ENCODE peak calls at places on chromosome 16, in five cellular contexts. One of them, this sample, is unnamed.

GRCh38 chr16:9033125-9033830 is 58.2 kb upstream of the HAPSTR1 start:
- DNase-seq in left lung: no peak
- DNase-seq in right lobe of liver: no peak
- DNase-seq in body of pancreas: peak; percentile 52
- DNase-seq in left ventricle myocardium inferior: no peak
- DNase-seq in this sample: no peak

GRCh38 chr16:74984194-74984669 is 691 bp downstream of the WDR59 start:
- DNase-seq in left lung: no peak
- DNase-seq in right lobe of liver: no peak
- DNase-seq in body of pancreas: peak; percentile 16
- DNase-seq in left ventricle myocardium inferior: no peak
- DNase-seq in this sample: no peak

GRCh38 chr16:67449739-67450138 is 18.8 kb downstream of the HSD11B2 start:
- DNase-seq in left lung: no peak
- DNase-seq in left ventricle myocardium inferior: peak; percentile 62
- DNase-seq in right lobe of liver: peak; percentile 82
- DNase-seq in body of pancreas: no peak
- DNase-seq in this sample: peak; percentile 50

GRCh38 chr16:35314298-35314697 is 1854.9 kb downstream of the TP53TG3F start:
- DNase-seq in left ventricle myocardium inferior: no peak
- DNase-seq in body of pancreas: no peak
- DNase-seq in left lung: no peak
- DNase-seq in right lobe of liver: no peak
- DNase-seq in this sample: no peak

GRCh38 chr16:30183236-30183960 is at the start of gene CORO1A:
- DNase-seq in right lobe of liver: peak; percentile 89
- DNase-seq in left ventricle myocardium inferior: peak; percentile 86
- DNase-seq in left lung: peak; percentile 99
- DNase-seq in body of pancreas: peak; percentile 77
- DNase-seq in this sample: peak; percentile 72

GRCh38 chr16:50603206-50604064 is 55.2 kb downstream of the NKD1 start:
- DNase-seq in left lung: no peak
- DNase-seq in right lobe of liver: no peak
- DNase-seq in left ventricle myocardium inferior: no peak
- DNase-seq in body of pancreas: no peak
- DNase-seq in this sample: no peak

GRCh38 chr16:68992521-68992920 is 112.9 kb upstream of the HAS3 start:
- DNase-seq in right lobe of liver: no peak
- DNase-seq in left lung: no peak
- DNase-seq in left ventricle myocardium inferior: no peak
- DNase-seq in body of pancreas: no peak
- DNase-seq in this sample: no peak

GRCh38 chr16:81000873-81001272 is 5.8 kb downstream of the CMC2 start:
- DNase-seq in right lobe of liver: no peak
- DNase-seq in left lung: no peak
- DNase-seq in body of pancreas: no peak
- DNase-seq in left ventricle myocardium inferior: no peak
- DNase-seq in this sample: no peak

GRCh38 chr16:31498493-31498892 is 9.7 kb downstream of the RUSF1 start:
- DNase-seq in body of pancreas: no peak
- DNase-seq in left ventricle myocardium inferior: no peak
- DNase-seq in right lobe of liver: no peak
- DNase-seq in left lung: no peak
- DNase-seq in this sample: no peak

GRCh38 chr16:83470406-83470805 is 337.4 kb upstream of the HSBP1 start:
- DNase-seq in left lung: no peak
- DNase-seq in body of pancreas: no peak
- DNase-seq in right lobe of liver: no peak
- DNase-seq in left ventricle myocardium inferior: no peak
- DNase-seq in this sample: no peak

GRCh38 chr16:30786936-30787612 is at the start of gene ZNF629:
- DNase-seq in left ventricle myocardium inferior: peak; percentile 73
- DNase-seq in body of pancreas: peak; percentile 76
- DNase-seq in right lobe of liver: peak; percentile 54
- DNase-seq in left lung: no peak
- DNase-seq in this sample: no peak

GRCh38 chr16:1184156-1184868 is 31.4 kb downstream of the CACNA1H start:
- DNase-seq in right lobe of liver: no peak
- DNase-seq in body of pancreas: no peak
- DNase-seq in left lung: no peak
- DNase-seq in left ventricle myocardium inferior: no peak
- DNase-seq in this sample: no peak

GRCh38 chr16:1422076-1422475 is 1.5 kb upstream of the UQCC4 start:
- DNase-seq in left lung: no peak
- DNase-seq in right lobe of liver: no peak
- DNase-seq in body of pancreas: no peak
- DNase-seq in left ventricle myocardium inferior: no peak
- DNase-seq in this sample: no peak

GRCh38 chr16:50244140-50244503 is 22.2 kb upstream of the ADCY7 start:
- DNase-seq in left ventricle myocardium inferior: no peak
- DNase-seq in right lobe of liver: no peak
- DNase-seq in body of pancreas: no peak
- DNase-seq in left lung: no peak
- DNase-seq in this sample: no peak

GRCh38 chr16:46972971-46973456 is 460 bp downstream of the DNAJA2 start:
- DNase-seq in body of pancreas: peak; percentile 44
- DNase-seq in right lobe of liver: peak; percentile 43
- DNase-seq in left ventricle myocardium inferior: peak; percentile 28
- DNase-seq in left lung: peak; percentile 89
- DNase-seq in this sample: no peak

GRCh38 chr16:57042157-57043111 is 49.9 kb upstream of the CPNE2 start:
- DNase-seq in right lobe of liver: no peak
- DNase-seq in left lung: no peak
- DNase-seq in body of pancreas: no peak
- DNase-seq in left ventricle myocardium inferior: no peak
- DNase-seq in this sample: no peak

GRCh38 chr16:57276596-57276995 is 7.9 kb downstream of the PLLP start:
- DNase-seq in left lung: no peak
- DNase-seq in left ventricle myocardium inferior: no peak
- DNase-seq in body of pancreas: no peak
- DNase-seq in right lobe of liver: no peak
- DNase-seq in this sample: no peak

GRCh38 chr16:53848277-53848942 is 144.5 kb downstream of the FTO start:
- DNase-seq in body of pancreas: no peak
- DNase-seq in left ventricle myocardium inferior: no peak
- DNase-seq in left lung: no peak
- DNase-seq in right lobe of liver: no peak
- DNase-seq in this sample: no peak

GRCh38 chr16:69328854-69329316 is 1.5 kb downstream of the PDF start:
- DNase-seq in right lobe of liver: no peak
- DNase-seq in left lung: no peak
- DNase-seq in body of pancreas: no peak
- DNase-seq in left ventricle myocardium inferior: no peak
- DNase-seq in this sample: no peak

GRCh38 chr16:69520800-69521602 is 44.8 kb upstream of the NFAT5 start:
- DNase-seq in body of pancreas: no peak
- DNase-seq in right lobe of liver: no peak
- DNase-seq in left lung: no peak
- DNase-seq in left ventricle myocardium inferior: no peak
- DNase-seq in this sample: no peak

GRCh38 chr16:57681950-57682728 is 12.5 kb upstream of the DRC7 start:
- DNase-seq in right lobe of liver: no peak
- DNase-seq in left ventricle myocardium inferior: no peak
- DNase-seq in left lung: no peak
- DNase-seq in body of pancreas: no peak
- DNase-seq in this sample: no peak

GRCh38 chr16:67548265-67549126 is 13.8 kb upstream of the CTCF start:
- DNase-seq in left lung: no peak
- DNase-seq in body of pancreas: no peak
- DNase-seq in right lobe of liver: no peak
- DNase-seq in left ventricle myocardium inferior: no peak
- DNase-seq in this sample: no peak

GRCh38 chr16:89860747-89861304 is 12.6 kb upstream of the TCF25 start:
- DNase-seq in right lobe of liver: peak; percentile 62
- DNase-seq in left ventricle myocardium inferior: peak; percentile 50
- DNase-seq in left lung: peak; percentile 93
- DNase-seq in body of pancreas: peak; percentile 63
- DNase-seq in this sample: peak; percentile 31

GRCh38 chr16:55392701-55393100 is 68.7 kb downstream of the IRX6 start:
- DNase-seq in body of pancreas: no peak
- DNase-seq in right lobe of liver: no peak
- DNase-seq in left ventricle myocardium inferior: no peak
- DNase-seq in left lung: no peak
- DNase-seq in this sample: no peak

GRCh38 chr16:67704110-67704509 is 15.0 kb downstream of the GFOD2 start:
- DNase-seq in left ventricle myocardium inferior: no peak
- DNase-seq in left lung: no peak
- DNase-seq in body of pancreas: no peak
- DNase-seq in right lobe of liver: no peak
- DNase-seq in this sample: no peak

GRCh38 chr16:30567160-30567990 is 4.1 kb downstream of the ZNF688 start:
- DNase-seq in left ventricle myocardium inferior: no peak
- DNase-seq in right lobe of liver: no peak
- DNase-seq in left lung: peak; percentile 23
- DNase-seq in body of pancreas: no peak
- DNase-seq in this sample: no peak

GRCh38 chr16:75754126-75754525 is 27.8 kb upstream of the CPHXL start:
- DNase-seq in body of pancreas: peak; percentile 80
- DNase-seq in right lobe of liver: no peak
- DNase-seq in left lung: no peak
- DNase-seq in left ventricle myocardium inferior: no peak
- DNase-seq in this sample: no peak

GRCh38 chr16:53055603-53056527 is 1.1 kb downstream of the CHD9 start:
- DNase-seq in body of pancreas: no peak
- DNase-seq in left ventricle myocardium inferior: no peak
- DNase-seq in left lung: no peak
- DNase-seq in right lobe of liver: no peak
- DNase-seq in this sample: no peak

GRCh38 chr16:8751481-8752311 is 45.7 kb downstream of the TMEM186 start:
- DNase-seq in left lung: no peak
- DNase-seq in right lobe of liver: no peak
- DNase-seq in left ventricle myocardium inferior: no peak
- DNase-seq in body of pancreas: peak; percentile 32
- DNase-seq in this sample: no peak

GRCh38 chr16:68707341-68708152 is 29.5 kb upstream of the CDH1 start:
- DNase-seq in left lung: peak; percentile 85
- DNase-seq in left ventricle myocardium inferior: peak; percentile 38
- DNase-seq in body of pancreas: peak; percentile 85
- DNase-seq in right lobe of liver: no peak
- DNase-seq in this sample: no peak

GRCh38 chr16:28596840-28597691 is at the start of gene SULT1A2:
- DNase-seq in right lobe of liver: peak; percentile 74
- DNase-seq in body of pancreas: peak; percentile 84
- DNase-seq in left ventricle myocardium inferior: no peak
- DNase-seq in left lung: no peak
- DNase-seq in this sample: no peak

GRCh38 chr16:58628845-58629680 is 563 bp downstream of the CNOT1 start:
- DNase-seq in body of pancreas: peak; percentile 49
- DNase-seq in right lobe of liver: peak; percentile 62
- DNase-seq in left lung: peak; percentile 89
- DNase-seq in left ventricle myocardium inferior: peak; percentile 42
- DNase-seq in this sample: peak; percentile 29

GRCh38 chr16:69180011-69180338 is 7.0 kb upstream of the SNTB2 start:
- DNase-seq in right lobe of liver: no peak
- DNase-seq in left lung: no peak
- DNase-seq in left ventricle myocardium inferior: no peak
- DNase-seq in body of pancreas: no peak
- DNase-seq in this sample: no peak

GRCh38 chr16:85436207-85436606 is 176.9 kb upstream of the GSE1 start:
- DNase-seq in right lobe of liver: no peak
- DNase-seq in left ventricle myocardium inferior: no peak
- DNase-seq in left lung: no peak
- DNase-seq in body of pancreas: no peak
- DNase-seq in this sample: no peak
- H3K4me3 ChIP-seq in right lobe of liver: no peak overlapping the region
- H3K4me3 ChIP-seq in left ventricle myocardium inferior: peak overlapping the region; percentile 26
- H3K4me3 ChIP-seq in left lung: no peak overlapping the region
- H3K4me3 ChIP-seq in body of pancreas: no peak overlapping the region
- H3K4me3 ChIP-seq in this sample: no peak overlapping the region

DNA sequence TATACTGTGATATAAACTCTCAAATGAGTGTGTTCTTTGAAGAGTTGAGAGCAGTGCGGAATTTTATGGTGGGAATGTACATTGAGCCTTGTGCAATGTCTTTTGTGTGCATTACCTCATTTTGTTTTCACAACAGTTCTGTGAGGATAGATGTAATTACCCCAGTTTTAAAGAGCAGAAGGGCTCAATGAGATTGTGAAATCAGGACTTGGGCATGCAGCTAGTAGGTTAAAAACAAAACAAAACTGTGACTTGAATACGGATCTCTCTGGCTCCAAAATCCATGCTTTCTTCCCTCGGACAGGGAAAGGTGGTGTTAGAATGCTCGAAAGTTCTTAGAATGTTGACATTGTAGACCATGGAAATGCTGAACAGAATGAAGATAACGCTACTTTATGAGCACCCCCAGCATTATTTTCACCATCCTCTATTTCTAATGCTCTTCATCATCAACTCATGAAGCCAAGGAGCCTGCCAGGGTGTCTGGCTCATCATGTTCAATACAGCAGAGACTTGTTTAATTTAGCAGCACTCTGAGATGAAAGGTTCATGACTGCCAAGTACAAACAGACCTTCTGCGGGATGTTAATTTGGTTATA is 17.1 kb downstream of the MRTFB start:
- DNase-seq in body of pancreas: no peak
- DNase-seq in left ventricle myocardium inferior: no peak
- DNase-seq in right lobe of liver: no peak
- DNase-seq in left lung: no peak
- DNase-seq in this sample: no peak
- H3K27ac ChIP-seq in body of pancreas: no peak overlapping the region
- H3K27ac ChIP-seq in left ventricle myocardium inferior: peak overlapping the region; percentile 59
- H3K27ac ChIP-seq in right lobe of liver: peak overlapping the region; percentile 79
- H3K27ac ChIP-seq in left lung: peak overlapping the region; percentile 33
- H3K27ac ChIP-seq in this sample: peak overlapping the region; percentile 62

GRCh38 chr16:64907844-64908243 is 214.0 kb downstream of the CDH11 start:
- DNase-seq in left lung: no peak
- DNase-seq in body of pancreas: no peak
- DNase-seq in right lobe of liver: no peak
- DNase-seq in left ventricle myocardium inferior: no peak
- DNase-seq in this sample: no peak

GRCh38 chr16:64910351-64910750 is 211.5 kb downstream of the CDH11 start:
- DNase-seq in right lobe of liver: no peak
- DNase-seq in left ventricle myocardium inferior: peak; percentile 57
- DNase-seq in left lung: no peak
- DNase-seq in body of pancreas: peak; percentile 13
- DNase-seq in this sample: peak; percentile 15
- H3K4me3 ChIP-seq in right lobe of liver: no peak overlapping the region
- H3K4me3 ChIP-seq in left ventricle myocardium inferior: no peak overlapping the region
- H3K4me3 ChIP-seq in left lung: no peak overlapping the region
- H3K4me3 ChIP-seq in body of pancreas: no peak overlapping the region
- H3K4me3 ChIP-seq in this sample: no peak overlapping the region

DNA sequence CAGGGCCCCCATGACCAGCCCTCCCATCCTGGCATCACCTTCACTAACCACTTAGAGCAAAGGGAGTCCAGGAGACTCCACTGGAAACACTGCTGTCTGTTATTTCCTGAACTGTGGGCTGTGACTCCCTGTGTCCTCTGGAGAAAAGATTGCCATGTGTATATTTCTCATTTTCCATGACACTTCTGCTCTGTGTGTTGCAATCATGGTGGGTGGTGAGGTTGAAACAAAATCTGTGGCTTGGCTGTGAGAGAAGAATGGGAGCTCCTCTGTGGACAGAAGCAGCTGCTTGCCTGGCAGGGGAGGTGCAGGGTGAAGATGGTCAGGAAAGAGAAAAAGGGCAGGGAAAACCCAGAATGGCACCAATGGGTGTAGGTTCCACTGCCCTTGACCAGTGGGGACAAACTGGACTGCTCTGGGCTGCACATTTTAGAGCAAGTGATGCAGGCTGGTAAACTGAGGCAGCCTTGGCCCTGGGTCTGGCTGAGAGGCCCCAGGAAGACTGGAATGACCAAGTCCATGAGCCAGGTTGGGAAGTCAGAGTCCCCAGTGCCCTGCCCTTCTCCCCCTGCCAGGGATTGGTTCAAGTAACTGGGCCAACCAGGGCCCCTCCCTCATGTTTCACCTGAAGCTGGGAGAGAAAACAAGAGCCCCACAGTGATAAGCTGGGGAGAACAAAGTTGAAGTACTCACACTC is 314.3 kb downstream of the C16orf95 start:
- DNase-seq in body of pancreas: no peak
- DNase-seq in right lobe of liver: no peak
- DNase-seq in left lung: no peak
- DNase-seq in left ventricle myocardium inferior: no peak
- DNase-seq in this sample: no peak
- H3K27ac ChIP-seq in body of pancreas: no peak overlapping the region
- H3K27ac ChIP-seq in right lobe of liver: no peak overlapping the region
- H3K27ac ChIP-seq in left lung: no peak overlapping the region
- H3K27ac ChIP-seq in left ventricle myocardium inferior: no peak overlapping the region
- H3K27ac ChIP-seq in this sample: no peak overlapping the region